ENCODE peak calls at places on chromosomes 5 and 9, in six cellular contexts. H is PC-3, R is Peyer's patch, B is fibroblast of pulmonary artery, C is neural progenitor cell, Q is brain microvascular endothelial cell. N is an unnamed sample.

GRCh38 chr5:32231241-32231640 is 57.1 kb upstream of the GOLPH3 start:
- DNase-seq in H (no peak), R (no peak), B (no peak), C (no peak), Q (no peak), N (no peak)

GRCh38 chr9:34578241-34579096 is 11.1 kb downstream of the CNTFR start:
- DNase-seq in H (no peak), R (no peak), B (peak), C (peak), Q (peak), N (peak)

GRCh38 chr9:130607640-130608420 is 28.5 kb downstream of the FUBP3 start:
- DNase-seq in H (no peak), R (no peak), B (peak), C (no peak), Q (peak), N (no peak)

GRCh38 chr9:89789922-89790510 is 185.2 kb downstream of the GADD45G start:
- DNase-seq in H (no peak), R (peak), B (no peak), C (no peak), Q (no peak), N (no peak)

GRCh38 chr5:81768960-81769452 is 18.1 kb upstream of the SSBP2 start:
- DNase-seq in H (peak), R (no peak), B (peak), C (no peak), Q (peak), N (peak)

GRCh38 chr9:76395381-76395780 is 1.2 kb upstream of the RFK start:
- DNase-seq in H (no peak), R (no peak), B (no peak), C (no peak), Q (no peak), N (no peak)

GRCh38 chr5:3317051-3317795 is 278.4 kb upstream of the IRX1 start:
- DNase-seq in H (no peak), R (no peak), B (no peak), C (no peak), Q (no peak), N (peak)

GRCh38 chr9:70601000-70601929 is 186.8 kb upstream of the KLF9 start:
- DNase-seq in H (peak), R (peak), B (peak), C (no peak), Q (peak), N (peak)

GRCh38 chr9:130445268-130445983 is 665 bp downstream of the ASS1 start:
- DNase-seq in H (peak), R (peak), B (peak), C (peak), Q (no peak), N (peak)

GRCh38 chr5:159409801-159410200 is 79.5 kb upstream of the IL12B start:
- DNase-seq in H (no peak), R (no peak), B (no peak), C (no peak), Q (no peak), N (no peak)

GRCh38 chr9:127651697-127652610 is 39.9 kb downstream of the STXBP1 start:
- DNase-seq in H (no peak), R (peak), B (no peak), C (no peak), Q (no peak), N (no peak)

GRCh38 chr9:131875828-131876485 is 136.1 kb upstream of the RAPGEF1 start:
- DNase-seq in H (peak), R (no peak), B (no peak), C (no peak), Q (no peak), N (peak)

GRCh38 chr9:93642961-93643360 is 66.6 kb downstream of the PHF2 start:
- DNase-seq in H (peak), R (peak), B (peak), C (no peak), Q (peak), N (no peak)

GRCh38 chr9:134835987-134836386 is 44.6 kb upstream of the FCN2 start:
- DNase-seq in H (no peak), R (no peak), B (no peak), C (no peak), Q (no peak), N (no peak)

GRCh38 chr9:125763373-125763772 is 16.2 kb downstream of the PBX3 start:
- DNase-seq in H (peak), R (no peak), B (peak), C (peak), Q (no peak), N (peak)

GRCh38 chr5:88502179-88503064 is 233.8 kb upstream of the TMEM161B start:
- DNase-seq in H (no peak), R (no peak), B (no peak), C (no peak), Q (peak), N (no peak)

GRCh38 chr5:134175874-134176522 is 752 bp downstream of the SKP1 start:
- DNase-seq in H (no peak), R (no peak), B (peak), C (no peak), Q (peak), N (peak)

GRCh38 chr5:36442352-36442751 is 140.7 kb upstream of the RANBP3L start:
- DNase-seq in H (no peak), R (no peak), B (no peak), C (no peak), Q (no peak), N (peak)

GRCh38 chr9:136855461-136856077 is 3.4 kb downstream of the MAMDC4 start:
- DNase-seq in H (no peak), R (peak), B (no peak), C (no peak), Q (no peak), N (no peak)

GRCh38 chr5:154898210-154898609 is 39.8 kb downstream of the CNOT8 start:
- DNase-seq in H (no peak), R (no peak), B (no peak), C (no peak), Q (no peak), N (no peak)

GRCh38 chr5:13987843-13988464 is 43.5 kb upstream of the DNAH5 start:
- DNase-seq in H (peak), R (peak), B (peak), C (peak), Q (peak), N (peak)

GRCh38 chr5:982377-983237 is 26.0 kb upstream of the NKD2 start:
- DNase-seq in H (peak), R (no peak), B (no peak), C (peak), Q (no peak), N (no peak)

GRCh38 chr5:32613050-32613672 is 27.8 kb downstream of the SUB1 start:
- DNase-seq in H (peak), R (peak), B (peak), C (peak), Q (peak), N (peak)

GRCh38 chr5:176995896-176996767 is 10.4 kb downstream of the UIMC1 start:
- DNase-seq in H (peak), R (no peak), B (peak), C (no peak), Q (peak), N (peak)
- H3K4me3 ChIP-seq in H (no peak), R (no peak), B (no peak), C (no peak), Q (no peak), N (no peak)

DNA sequence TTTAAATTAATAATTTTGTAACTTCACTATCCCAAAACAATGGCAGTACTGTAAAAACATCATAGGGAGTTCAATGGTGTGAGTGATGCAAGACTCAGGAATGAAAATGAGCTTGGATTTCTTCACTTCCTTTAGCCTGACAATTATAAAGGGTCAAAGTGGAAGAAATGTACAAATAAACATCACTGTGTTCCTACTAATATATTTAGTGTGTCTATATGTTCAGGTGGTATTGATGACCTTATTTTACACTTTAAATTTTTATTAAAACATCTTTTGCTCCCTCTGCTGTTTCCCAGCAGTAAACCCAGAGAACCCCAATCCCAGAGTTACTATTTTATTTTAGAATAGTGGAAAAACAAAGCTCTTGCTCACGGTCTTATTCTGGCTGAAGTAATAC is 2.0 kb downstream of the LOX start:
- DNase-seq in H (no peak), R (no peak), B (peak), C (no peak), Q (no peak), N (peak)
- H3K4me3 ChIP-seq in H (no peak), R (no peak), B (peak), C (no peak), Q (peak), N (peak)

DNA sequence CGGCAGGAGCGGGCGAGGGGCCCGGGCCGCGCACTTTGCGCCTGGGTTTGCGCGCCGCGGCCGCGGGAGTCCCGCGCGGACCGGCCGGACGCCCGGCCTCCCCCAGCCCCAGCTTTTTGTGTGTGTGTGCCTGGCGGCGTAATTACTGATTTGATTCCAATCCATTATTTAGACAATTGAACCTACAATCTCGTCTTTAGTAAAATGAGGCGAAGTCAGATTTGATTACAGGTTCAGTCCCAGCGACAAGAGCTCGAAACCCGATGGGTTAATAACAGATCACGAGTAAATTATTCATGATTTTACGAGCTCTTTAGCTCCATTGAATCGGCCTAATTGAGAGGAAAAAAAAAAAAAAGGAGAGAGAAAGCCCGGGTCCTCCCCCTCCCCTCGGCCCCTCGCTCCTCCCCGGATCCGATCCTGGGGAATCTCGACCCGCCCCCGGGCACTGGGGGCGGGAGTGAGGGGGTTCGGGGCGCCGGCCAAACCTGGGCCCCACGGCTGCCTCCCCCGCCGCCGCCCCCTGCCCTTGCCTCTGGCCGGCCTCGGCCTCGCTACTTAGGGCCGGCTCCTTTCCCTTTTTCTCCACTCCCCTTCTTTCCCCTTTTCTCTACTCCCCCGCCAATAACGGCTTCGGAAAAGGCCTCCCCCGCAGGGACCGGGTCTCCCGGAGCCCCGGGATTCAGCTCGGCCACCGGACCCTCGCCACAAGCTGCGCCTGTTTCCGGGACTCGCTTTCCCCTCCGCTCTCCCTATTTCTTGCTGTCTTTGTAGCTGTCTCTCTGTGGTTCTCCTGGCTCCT is 6.6 kb downstream of the LHX2 start:
- DNase-seq in H (no peak), R (no peak), B (no peak), C (peak), Q (no peak), N (no peak)
- H3K4me3 ChIP-seq in H (no peak), R (no peak), B (peak), C (peak), Q (no peak), N (no peak)

GRCh38 chr5:72295539-72295938 is 24.5 kb downstream of the MRPS27 start:
- DNase-seq in H (no peak), R (no peak), B (no peak), C (no peak), Q (no peak), N (no peak)

GRCh38 chr5:72292411-72292810 is 27.6 kb downstream of the MRPS27 start:
- DNase-seq in H (no peak), R (no peak), B (no peak), C (no peak), Q (no peak), N (no peak)

GRCh38 chr5:72296251-72296650 is 23.8 kb downstream of the MRPS27 start:
- DNase-seq in H (no peak), R (no peak), B (no peak), C (no peak), Q (no peak), N (no peak)

GRCh38 chr5:72293495-72294055 is 26.5 kb downstream of the MRPS27 start:
- DNase-seq in H (no peak), R (no peak), B (no peak), C (no peak), Q (no peak), N (no peak)

GRCh38 chr5:72294473-72294872 is 25.6 kb downstream of the MRPS27 start:
- DNase-seq in H (no peak), R (no peak), B (no peak), C (no peak), Q (no peak), N (no peak)
- H3K4me3 ChIP-seq in H (no peak), R (no peak), B (no peak), C (no peak), Q (no peak), N (no peak)

GRCh38 chr5:124841829-124842712 is 95.6 kb upstream of the ZNF608 start:
- DNase-seq in H (no peak), R (no peak), B (peak), C (no peak), Q (no peak), N (peak)
- H3K4me3 ChIP-seq in H (no peak), R (no peak), B (no peak), C (no peak), Q (no peak), N (peak)

GRCh38 chr5:132298813-132299212 is 4.6 kb downstream of the SLC22A4 start:
- DNase-seq in H (no peak), R (no peak), B (no peak), C (no peak), Q (no peak), N (no peak)

GRCh38 chr5:132295505-132296411 is 1.6 kb downstream of the SLC22A4 start:
- DNase-seq in H (no peak), R (no peak), B (no peak), C (no peak), Q (no peak), N (no peak)

GRCh38 chr5:132296412-132297001 is 2.3 kb downstream of the SLC22A4 start:
- DNase-seq in H (no peak), R (no peak), B (peak), C (no peak), Q (peak), N (no peak)

GRCh38 chr5:132298305-132298704 is 4.1 kb downstream of the SLC22A4 start:
- DNase-seq in H (no peak), R (no peak), B (peak), C (no peak), Q (no peak), N (peak)

DNA sequence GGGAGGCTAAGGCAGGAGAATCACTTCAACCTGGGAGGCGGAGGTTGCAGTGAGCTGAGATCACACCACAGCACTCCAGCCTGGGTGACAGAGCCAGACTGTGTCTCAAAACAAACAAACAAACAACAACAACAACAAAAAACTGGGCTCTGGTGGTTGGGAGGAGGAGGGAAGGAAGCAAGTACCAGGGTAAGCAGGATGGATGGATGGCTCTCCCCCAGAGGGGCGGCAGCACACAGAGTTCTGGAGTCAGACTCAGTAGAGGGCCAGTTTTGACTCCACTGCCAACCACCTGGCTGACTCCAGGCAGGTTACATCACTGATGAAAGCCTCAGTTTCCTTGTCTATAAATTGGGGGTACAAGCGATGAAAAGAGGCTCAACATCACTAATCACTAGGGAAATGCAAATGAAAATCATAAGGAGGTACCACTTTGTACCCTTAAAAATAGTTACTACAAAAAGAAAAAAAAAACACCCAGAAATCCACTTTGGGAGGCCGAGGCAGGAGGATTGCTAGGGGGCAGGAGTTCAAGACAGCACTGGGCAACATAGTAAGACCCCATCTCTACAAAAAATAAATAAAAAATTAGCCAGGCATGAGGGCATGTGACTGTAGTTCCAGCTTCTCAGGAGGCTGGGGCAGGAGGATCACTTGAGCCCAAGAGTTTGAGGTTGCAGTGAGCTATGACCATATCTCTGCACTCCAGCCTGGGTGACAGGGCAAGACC is 3.2 kb downstream of the SLC22A4 start:
- DNase-seq in H (no peak), R (no peak), B (no peak), C (no peak), Q (no peak), N (no peak)
- H3K4me3 ChIP-seq in H (no peak), R (no peak), B (no peak), C (no peak), Q (no peak), N (no peak)

GRCh38 chr5:43105369-43106289 is 15.1 kb upstream of the ZNF131 start:
- DNase-seq in H (peak), R (peak), B (peak), C (peak), Q (peak), N (peak)

GRCh38 chr5:43104102-43104501 is 16.6 kb upstream of the ZNF131 start:
- DNase-seq in H (no peak), R (no peak), B (no peak), C (no peak), Q (no peak), N (no peak)

GRCh38 chr5:43101491-43101890 is 19.2 kb upstream of the ZNF131 start:
- DNase-seq in H (no peak), R (no peak), B (no peak), C (no peak), Q (no peak), N (peak)

GRCh38 chr5:43110606-43111170 is 10.0 kb upstream of the ZNF131 start:
- DNase-seq in H (peak), R (peak), B (no peak), C (peak), Q (no peak), N (peak)

DNA sequence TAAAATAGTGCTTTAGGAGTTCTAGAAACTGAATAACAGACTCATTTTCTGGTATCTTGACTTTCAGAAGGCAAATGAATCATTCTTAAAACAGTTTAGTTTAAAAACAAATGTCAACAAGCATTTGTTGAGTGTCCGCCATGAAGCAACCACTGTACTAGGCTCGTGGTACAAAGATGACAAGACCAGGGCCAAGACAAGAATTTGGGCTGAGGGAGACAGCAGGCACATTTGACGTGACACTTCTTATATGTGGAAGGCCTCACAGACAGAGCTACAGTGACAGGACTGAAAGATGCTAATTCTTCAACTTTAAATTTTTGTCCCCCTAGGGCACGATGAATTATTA is 14.4 kb upstream of the ZNF131 start:
- DNase-seq in H (no peak), R (no peak), B (no peak), C (no peak), Q (peak), N (no peak)
- H3K4me3 ChIP-seq in H (peak), R (no peak), B (no peak), C (no peak), Q (no peak), N (no peak)

N was measured in bronchial epithelial cell.